ENCODE peak calls at places on chromosomes 7 and 10, in seven cellular contexts. One of them, this sample, is unnamed.

GRCh38 chr10:18334116-18334867 is 194.1 kb downstream of the CACNB2 start:
- DNase-seq in K562: no peak
- DNase-seq in HCT116: no peak
- DNase-seq in SK-N-SH: no peak
- DNase-seq in H1: no peak
- DNase-seq in GM12878: no peak
- DNase-seq in HepG2: no peak
- DNase-seq in this sample: peak

GRCh38 chr7:155206286-155207020 is 91.2 kb upstream of the INSIG1 start:
- DNase-seq in K562: peak
- DNase-seq in HCT116: no peak
- DNase-seq in H1: no peak
- DNase-seq in HepG2: no peak
- DNase-seq in GM12878: peak
- DNase-seq in SK-N-SH: no peak
- DNase-seq in this sample: no peak

GRCh38 chr10:5876181-5876768 is 13.4 kb downstream of the ANKRD16 start:
- DNase-seq in HCT116: no peak
- DNase-seq in K562: no peak
- DNase-seq in SK-N-SH: peak
- DNase-seq in H1: no peak
- DNase-seq in GM12878: no peak
- DNase-seq in HepG2: no peak
- DNase-seq in this sample: peak

GRCh38 chr10:35379226-35380137 is 43.2 kb downstream of the CCNY start:
- DNase-seq in HepG2: no peak
- DNase-seq in HCT116: no peak
- DNase-seq in GM12878: peak
- DNase-seq in K562: peak
- DNase-seq in H1: no peak
- DNase-seq in SK-N-SH: no peak
- DNase-seq in this sample: no peak

GRCh38 chr10:103666751-103667150 is 173.2 kb downstream of the NEURL1 start:
- DNase-seq in K562: no peak
- DNase-seq in HepG2: no peak
- DNase-seq in SK-N-SH: no peak
- DNase-seq in GM12878: no peak
- DNase-seq in HCT116: no peak
- DNase-seq in H1: no peak
- DNase-seq in this sample: no peak

GRCh38 chr10:15121707-15122106 is 24.6 kb downstream of the RPP38 start:
- DNase-seq in GM12878: no peak
- DNase-seq in HCT116: no peak
- DNase-seq in K562: no peak
- DNase-seq in H1: no peak
- DNase-seq in HepG2: no peak
- DNase-seq in SK-N-SH: no peak
- DNase-seq in this sample: no peak

GRCh38 chr10:12719365-12719764 is 282.1 kb downstream of the CCDC3 start:
- DNase-seq in K562: no peak
- DNase-seq in H1: no peak
- DNase-seq in GM12878: no peak
- DNase-seq in HCT116: no peak
- DNase-seq in HepG2: no peak
- DNase-seq in SK-N-SH: no peak
- DNase-seq in this sample: no peak

GRCh38 chr10:74079028-74079913 is 71.4 kb downstream of the AP3M1 start:
- DNase-seq in K562: no peak
- DNase-seq in HepG2: no peak
- DNase-seq in H1: no peak
- DNase-seq in SK-N-SH: no peak
- DNase-seq in HCT116: no peak
- DNase-seq in GM12878: no peak
- DNase-seq in this sample: no peak

GRCh38 chr7:102080003-102080361 is 206.7 kb upstream of the SH2B2 start:
- DNase-seq in HepG2: no peak
- DNase-seq in H1: no peak
- DNase-seq in K562: no peak
- DNase-seq in SK-N-SH: no peak
- DNase-seq in HCT116: no peak
- DNase-seq in GM12878: no peak
- DNase-seq in this sample: no peak

GRCh38 chr10:15344876-15345285 is 26.2 kb downstream of the FAM171A1 start:
- DNase-seq in GM12878: no peak
- DNase-seq in K562: no peak
- DNase-seq in H1: no peak
- DNase-seq in HepG2: peak
- DNase-seq in SK-N-SH: no peak
- DNase-seq in HCT116: no peak
- DNase-seq in this sample: no peak

GRCh38 chr7:155531686-155532085 is 14.7 kb downstream of the CNPY1 start:
- DNase-seq in HCT116: no peak
- DNase-seq in H1: no peak
- DNase-seq in HepG2: peak
- DNase-seq in GM12878: no peak
- DNase-seq in SK-N-SH: no peak
- DNase-seq in K562: no peak
- DNase-seq in this sample: peak

GRCh38 chr10:79377557-79378382 is 30.5 kb downstream of the PPIF start:
- DNase-seq in K562: no peak
- DNase-seq in GM12878: no peak
- DNase-seq in SK-N-SH: no peak
- DNase-seq in HCT116: no peak
- DNase-seq in HepG2: no peak
- DNase-seq in H1: no peak
- DNase-seq in this sample: no peak

GRCh38 chr7:130959743-130960207 is 225.8 kb upstream of the KLF14 start:
- DNase-seq in GM12878: no peak
- DNase-seq in HepG2: peak
- DNase-seq in H1: no peak
- DNase-seq in SK-N-SH: no peak
- DNase-seq in HCT116: peak
- DNase-seq in K562: peak
- DNase-seq in this sample: no peak

GRCh38 chr10:92789067-92789466 is 59.3 kb upstream of the EXOC6 start:
- DNase-seq in HCT116: no peak
- DNase-seq in HepG2: no peak
- DNase-seq in GM12878: no peak
- DNase-seq in H1: no peak
- DNase-seq in K562: no peak
- DNase-seq in SK-N-SH: no peak
- DNase-seq in this sample: no peak

GRCh38 chr10:110870823-110871235 is 899 bp upstream of the PDCD4 start:
- DNase-seq in HCT116: no peak
- DNase-seq in HepG2: no peak
- DNase-seq in SK-N-SH: peak
- DNase-seq in H1: no peak
- DNase-seq in GM12878: no peak
- DNase-seq in K562: no peak
- DNase-seq in this sample: no peak

GRCh38 chr7:153404781-153405279 is 645.3 kb downstream of the ACTR3B start:
- DNase-seq in HepG2: no peak
- DNase-seq in GM12878: no peak
- DNase-seq in H1: no peak
- DNase-seq in HCT116: no peak
- DNase-seq in K562: no peak
- DNase-seq in SK-N-SH: no peak
- DNase-seq in this sample: no peak

GRCh38 chr7:135748770-135749169 is at the start of gene FAM180A:
- DNase-seq in K562: no peak
- DNase-seq in HCT116: no peak
- DNase-seq in H1: no peak
- DNase-seq in HepG2: no peak
- DNase-seq in SK-N-SH: no peak
- DNase-seq in GM12878: no peak
- DNase-seq in this sample: no peak

GRCh38 chr10:60253490-60253889 is 136.2 kb downstream of the ANK3 start:
- DNase-seq in K562: no peak
- DNase-seq in SK-N-SH: no peak
- DNase-seq in HepG2: no peak
- DNase-seq in H1: no peak
- DNase-seq in HCT116: no peak
- DNase-seq in GM12878: no peak
- DNase-seq in this sample: no peak

GRCh38 chr7:38369816-38370493 is 96.5 kb upstream of the TARP start:
- DNase-seq in GM12878: no peak
- DNase-seq in HepG2: peak
- DNase-seq in SK-N-SH: peak
- DNase-seq in H1: peak
- DNase-seq in K562: peak
- DNase-seq in HCT116: peak
- DNase-seq in this sample: peak

GRCh38 chr7:100407285-100408180 is 21.0 kb downstream of the ZCWPW1 start:
- DNase-seq in HepG2: peak
- DNase-seq in HCT116: peak
- DNase-seq in SK-N-SH: peak
- DNase-seq in K562: peak
- DNase-seq in GM12878: peak
- DNase-seq in H1: no peak
- DNase-seq in this sample: peak

GRCh38 chr7:112080441-112080840 is 125.8 kb downstream of the DOCK4 start:
- DNase-seq in GM12878: peak
- DNase-seq in HCT116: no peak
- DNase-seq in SK-N-SH: no peak
- DNase-seq in H1: no peak
- DNase-seq in K562: no peak
- DNase-seq in HepG2: peak
- DNase-seq in this sample: no peak

DNA sequence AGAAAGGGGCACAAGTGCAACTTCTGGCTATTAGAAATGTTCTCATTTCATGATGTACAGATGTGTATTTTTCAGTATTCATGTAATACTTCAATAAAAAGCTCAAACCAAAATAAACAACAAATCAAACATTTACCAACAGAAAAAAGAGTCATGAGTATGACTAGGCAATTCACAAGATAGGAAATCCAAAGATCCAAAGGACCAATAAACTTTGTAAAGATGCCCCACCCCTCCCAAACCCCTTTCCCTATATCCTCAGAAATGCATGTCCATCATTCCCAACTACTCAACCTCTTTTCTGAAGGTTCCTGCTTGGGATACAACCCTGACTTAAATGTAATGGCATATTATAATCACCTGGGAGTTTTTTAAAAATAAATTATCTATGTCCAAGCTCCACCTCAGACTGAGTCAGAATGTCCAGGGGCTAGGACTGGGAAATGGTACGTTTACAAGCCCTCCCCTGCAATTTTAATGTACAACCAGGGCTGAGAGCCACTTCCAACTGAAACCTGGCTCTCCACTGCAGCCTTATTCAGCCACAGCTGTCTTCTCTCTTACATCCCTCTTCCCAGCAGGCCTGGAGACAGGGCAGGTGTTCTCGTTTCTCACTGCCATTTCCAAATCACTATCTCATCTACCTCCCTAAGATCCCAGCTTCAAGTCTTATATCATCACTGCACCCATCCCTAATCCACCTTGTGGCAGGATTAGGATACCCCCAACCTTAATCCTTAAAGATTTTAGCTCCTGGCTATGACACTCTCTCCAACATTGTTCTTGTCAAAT is 36.5 kb downstream of the COA1 start:
- DNase-seq in GM12878: no peak
- DNase-seq in HCT116: no peak
- DNase-seq in K562: no peak
- DNase-seq in SK-N-SH: no peak
- DNase-seq in HepG2: no peak
- DNase-seq in H1: no peak
- DNase-seq in this sample: no peak
- TF ChIP-seq JUND in GM12878: no peak
- TF ChIP-seq JUND in HCT116: no peak
- TF ChIP-seq JUND in K562: no peak
- TF ChIP-seq JUND in SK-N-SH: no peak
- TF ChIP-seq JUND in HepG2: no peak
- TF ChIP-seq JUND in H1: no peak
- TF ChIP-seq JUND in this sample: no peak

GRCh38 chr10:131872011-131872836 is 28.6 kb upstream of the PPP2R2D start:
- DNase-seq in HCT116: no peak
- DNase-seq in K562: no peak
- DNase-seq in H1: no peak
- DNase-seq in HepG2: no peak
- DNase-seq in SK-N-SH: no peak
- DNase-seq in GM12878: no peak
- DNase-seq in this sample: no peak
- TF ChIP-seq JUND in HCT116: no peak
- TF ChIP-seq JUND in K562: no peak
- TF ChIP-seq JUND in H1: no peak
- TF ChIP-seq JUND in HepG2: no peak
- TF ChIP-seq JUND in SK-N-SH: no peak
- TF ChIP-seq JUND in GM12878: no peak
- TF ChIP-seq JUND in this sample: no peak

GRCh38 chr7:24727165-24728120 is 29.8 kb downstream of the GSDME start:
- DNase-seq in GM12878: no peak
- DNase-seq in H1: no peak
- DNase-seq in SK-N-SH: no peak
- DNase-seq in K562: no peak
- DNase-seq in HCT116: no peak
- DNase-seq in HepG2: no peak
- DNase-seq in this sample: no peak

GRCh38 chr7:24730018-24730369 is 27.3 kb downstream of the GSDME start:
- DNase-seq in HCT116: no peak
- DNase-seq in K562: no peak
- DNase-seq in GM12878: no peak
- DNase-seq in HepG2: no peak
- DNase-seq in SK-N-SH: no peak
- DNase-seq in H1: no peak
- DNase-seq in this sample: no peak

GRCh38 chr7:24728121-24728500 is 29.2 kb downstream of the GSDME start:
- DNase-seq in H1: no peak
- DNase-seq in K562: no peak
- DNase-seq in SK-N-SH: no peak
- DNase-seq in HCT116: no peak
- DNase-seq in HepG2: no peak
- DNase-seq in GM12878: no peak
- DNase-seq in this sample: no peak

GRCh38 chr7:24729365-24730017 is 27.8 kb downstream of the GSDME start:
- DNase-seq in K562: no peak
- DNase-seq in SK-N-SH: no peak
- DNase-seq in H1: no peak
- DNase-seq in GM12878: no peak
- DNase-seq in HepG2: no peak
- DNase-seq in HCT116: no peak
- DNase-seq in this sample: no peak

GRCh38 chr7:24728503-24729364 is 28.5 kb downstream of the GSDME start:
- DNase-seq in HepG2: no peak
- DNase-seq in K562: no peak
- DNase-seq in GM12878: no peak
- DNase-seq in H1: no peak
- DNase-seq in HCT116: no peak
- DNase-seq in SK-N-SH: no peak
- DNase-seq in this sample: no peak
- TF ChIP-seq JUND in HepG2: no peak
- TF ChIP-seq JUND in K562: no peak
- TF ChIP-seq JUND in GM12878: no peak
- TF ChIP-seq JUND in H1: no peak
- TF ChIP-seq JUND in HCT116: no peak
- TF ChIP-seq JUND in SK-N-SH: no peak
- TF ChIP-seq JUND in this sample: no peak

GRCh38 chr7:30750574-30751256 is 1.2 kb upstream of the INMT start:
- DNase-seq in HepG2: no peak
- DNase-seq in GM12878: no peak
- DNase-seq in SK-N-SH: no peak
- DNase-seq in HCT116: no peak
- DNase-seq in K562: no peak
- DNase-seq in H1: no peak
- DNase-seq in this sample: no peak
- TF ChIP-seq JUND in HepG2: no peak
- TF ChIP-seq JUND in GM12878: no peak
- TF ChIP-seq JUND in SK-N-SH: no peak
- TF ChIP-seq JUND in HCT116: no peak
- TF ChIP-seq JUND in K562: no peak
- TF ChIP-seq JUND in H1: no peak
- TF ChIP-seq JUND in this sample: no peak

GRCh38 chr10:122147731-122148130 is 123.4 kb upstream of the BTBD16 start:
- DNase-seq in SK-N-SH: no peak
- DNase-seq in K562: no peak
- DNase-seq in GM12878: no peak
- DNase-seq in HepG2: no peak
- DNase-seq in HCT116: no peak
- DNase-seq in H1: no peak
- DNase-seq in this sample: no peak
- TF ChIP-seq JUND in SK-N-SH: no peak
- TF ChIP-seq JUND in K562: no peak
- TF ChIP-seq JUND in GM12878: no peak
- TF ChIP-seq JUND in HepG2: no peak
- TF ChIP-seq JUND in HCT116: no peak
- TF ChIP-seq JUND in H1: no peak
- TF ChIP-seq JUND in this sample: no peak

This sample was measured in T47D.